ENCODE peak calls at places on chromosome 7, in four cellular contexts. R, T, N and O are unnamed samples.

GRCh38 chr7:6644728-6645127 is 7.6 kb downstream of the ZNF316 start:
- DNase-seq in N (no peak), T (no peak), R (no peak), O (peak; percentile 17)

GRCh38 chr7:19958309-19958896 is 185.0 kb upstream of the TMEM196 start:
- DNase-seq in N (peak; percentile 30), T (no peak), R (peak; percentile 12), O (no peak)

GRCh38 chr7:138116156-138116555 is 39.9 kb downstream of the AKR1D1 start:
- DNase-seq in R (no peak), T (no peak), N (peak; percentile 88), O (no peak)

GRCh38 chr7:691361-692045 is 35.0 kb upstream of the DNAAF5 start:
- DNase-seq in T (no peak), R (no peak), N (no peak), O (peak; percentile 34)

GRCh38 chr7:84040365-84040764 is 154.2 kb downstream of the SEMA3A start:
- DNase-seq in R (no peak), T (no peak), N (no peak), O (no peak)

GRCh38 chr7:929311-929711 is 25.2 kb downstream of the ADAP1 start:
- DNase-seq in T (peak; percentile 8), R (no peak), N (no peak), O (no peak)

GRCh38 chr7:40186586-40186985 is 51.8 kb downstream of the SUGCT start:
- DNase-seq in R (peak; percentile 36), T (no peak), N (no peak), O (peak; percentile 30)

GRCh38 chr7:89845952-89846351 is 308.3 kb upstream of the STEAP1 start:
- DNase-seq in T (no peak), N (no peak), R (no peak), O (no peak)

GRCh38 chr7:99457646-99458493 is 8.1 kb downstream of the ATP5MF start:
- DNase-seq in T (no peak), R (no peak), N (no peak), O (no peak)

GRCh38 chr7:13742719-13743640 is 246.5 kb downstream of the ETV1 start:
- DNase-seq in N (peak; percentile 20), T (no peak), R (peak; percentile 11), O (no peak)

GRCh38 chr7:16918288-16918895 is 36.6 kb upstream of the AGR3 start:
- DNase-seq in N (no peak), R (peak; percentile 21), T (no peak), O (no peak)

GRCh38 chr7:18995811-18996400 is 121.5 kb downstream of the TWIST1 start:
- DNase-seq in T (no peak), N (no peak), R (no peak), O (no peak)

GRCh38 chr7:27172388-27172774 is 1.7 kb downstream of the HOXA10 start:
- DNase-seq in R (no peak), N (no peak), T (peak; percentile 34), O (no peak)

GRCh38 chr7:134520130-134520529 is 7.2 kb upstream of the AKR1B10 start:
- DNase-seq in N (no peak), T (no peak), R (no peak), O (no peak)